ENCODE peak calls at places on chromosome 19, in five cellular contexts. One of them, this sample, is unnamed. For H3K79me2, the result is how much of the 10 kb centered on the place peaks cover.

GRCh38 chr19:18772620-18773587 is 18.2 kb downstream of the COMP start:
- DNase-seq in OCI-LY7: no peak
- DNase-seq in neural progenitor cell: no peak
- DNase-seq in HCT116: no peak
- DNase-seq in hepatocyte: no peak
- DNase-seq in this sample: no peak

GRCh38 chr19:8401981-8402411 is 11.1 kb upstream of the MARCHF2 start:
- DNase-seq in OCI-LY7: no peak
- DNase-seq in neural progenitor cell: no peak
- DNase-seq in HCT116: no peak
- DNase-seq in hepatocyte: no peak
- DNase-seq in this sample: no peak

GRCh38 chr19:7968796-7969559 is 25.5 kb upstream of the TIMM44 start:
- DNase-seq in OCI-LY7: no peak
- DNase-seq in neural progenitor cell: no peak
- DNase-seq in HCT116: no peak
- DNase-seq in hepatocyte: no peak
- DNase-seq in this sample: no peak

GRCh38 chr19:13094285-13094595 is 8.4 kb downstream of the LYL1 start:
- DNase-seq in OCI-LY7: no peak
- DNase-seq in neural progenitor cell: no peak
- DNase-seq in HCT116: no peak
- DNase-seq in hepatocyte: no peak
- DNase-seq in this sample: peak

GRCh38 chr19:54231077-54231931 is 8.5 kb upstream of the LILRB3 start:
- DNase-seq in OCI-LY7: peak
- DNase-seq in neural progenitor cell: peak
- DNase-seq in HCT116: peak
- DNase-seq in hepatocyte: peak
- DNase-seq in this sample: peak

GRCh38 chr19:13060964-13061927 is 41.4 kb downstream of the LYL1 start:
- DNase-seq in OCI-LY7: peak
- DNase-seq in neural progenitor cell: peak
- DNase-seq in HCT116: peak
- DNase-seq in hepatocyte: peak
- DNase-seq in this sample: peak

GRCh38 chr19:17254636-17255035 is 8.9 kb upstream of the NR2F6 start:
- DNase-seq in OCI-LY7: no peak
- DNase-seq in neural progenitor cell: no peak
- DNase-seq in HCT116: no peak
- DNase-seq in hepatocyte: no peak
- DNase-seq in this sample: no peak

GRCh38 chr19:53828531-53828930 is 4.4 kb upstream of the NLRP12 start:
- DNase-seq in OCI-LY7: no peak
- DNase-seq in neural progenitor cell: no peak
- DNase-seq in HCT116: no peak
- DNase-seq in hepatocyte: no peak
- DNase-seq in this sample: no peak

GRCh38 chr19:33248104-33248503 is 22.5 kb upstream of the SLC7A10 start:
- DNase-seq in OCI-LY7: no peak
- DNase-seq in neural progenitor cell: no peak
- DNase-seq in HCT116: no peak
- DNase-seq in hepatocyte: no peak
- DNase-seq in this sample: peak

GRCh38 chr19:42360787-42361544 is 29.1 kb downstream of the CNFN start:
- DNase-seq in OCI-LY7: peak
- DNase-seq in neural progenitor cell: peak
- DNase-seq in HCT116: no peak
- DNase-seq in hepatocyte: no peak
- DNase-seq in this sample: peak

GRCh38 chr19:3821857-3822364 is 35.7 kb upstream of the MATK start:
- DNase-seq in OCI-LY7: peak
- DNase-seq in neural progenitor cell: peak
- DNase-seq in HCT116: peak
- DNase-seq in hepatocyte: peak
- DNase-seq in this sample: peak

GRCh38 chr19:39408392-39409206 is 2.0 kb downstream of the ZFP36 start:
- DNase-seq in OCI-LY7: no peak
- DNase-seq in neural progenitor cell: peak
- DNase-seq in HCT116: peak
- DNase-seq in hepatocyte: peak
- DNase-seq in this sample: no peak

GRCh38 chr19:34365463-34366401 is 736 bp downstream of the GPI start:
- DNase-seq in OCI-LY7: peak
- DNase-seq in neural progenitor cell: peak
- DNase-seq in HCT116: no peak
- DNase-seq in hepatocyte: peak
- DNase-seq in this sample: peak

GRCh38 chr19:46218160-46218559 is 11.4 kb upstream of the IGFL1 start:
- DNase-seq in OCI-LY7: peak
- DNase-seq in neural progenitor cell: peak
- DNase-seq in HCT116: peak
- DNase-seq in hepatocyte: peak
- DNase-seq in this sample: no peak

GRCh38 chr19:53553865-53554791 is 16.2 kb downstream of the ZNF331 start:
- DNase-seq in OCI-LY7: no peak
- DNase-seq in neural progenitor cell: no peak
- DNase-seq in HCT116: no peak
- DNase-seq in hepatocyte: no peak
- DNase-seq in this sample: peak

GRCh38 chr19:55670280-55671053 is 4.6 kb upstream of the EPN1 start:
- DNase-seq in OCI-LY7: no peak
- DNase-seq in neural progenitor cell: peak
- DNase-seq in HCT116: no peak
- DNase-seq in hepatocyte: no peak
- DNase-seq in this sample: no peak

GRCh38 chr19:54133312-54133956 is 4.1 kb upstream of the CNOT3 start:
- DNase-seq in OCI-LY7: no peak
- DNase-seq in neural progenitor cell: peak
- DNase-seq in HCT116: peak
- DNase-seq in hepatocyte: peak
- DNase-seq in this sample: no peak

GRCh38 chr19:39428309-39429112 is 7.2 kb downstream of the RPS16 start:
- DNase-seq in OCI-LY7: no peak
- DNase-seq in neural progenitor cell: peak
- DNase-seq in HCT116: no peak
- DNase-seq in hepatocyte: peak
- DNase-seq in this sample: no peak

GRCh38 chr19:5966941-5967340 is 11.0 kb downstream of the RANBP3 start:
- DNase-seq in OCI-LY7: no peak
- DNase-seq in neural progenitor cell: no peak
- DNase-seq in HCT116: no peak
- DNase-seq in hepatocyte: no peak
- DNase-seq in this sample: no peak

GRCh38 chr19:41930926-41931592 is 2.8 kb upstream of the ERFL start:
- DNase-seq in OCI-LY7: peak
- DNase-seq in neural progenitor cell: peak
- DNase-seq in HCT116: no peak
- DNase-seq in hepatocyte: no peak
- DNase-seq in this sample: no peak

GRCh38 chr19:51689751-51690358 is 3.3 kb upstream of the SPACA6 start:
- DNase-seq in OCI-LY7: no peak
- DNase-seq in neural progenitor cell: peak
- DNase-seq in HCT116: no peak
- DNase-seq in hepatocyte: peak
- DNase-seq in this sample: peak

GRCh38 chr19:46571495-46571894 is 29.6 kb upstream of the CALM3 start:
- DNase-seq in OCI-LY7: peak
- DNase-seq in neural progenitor cell: peak
- DNase-seq in HCT116: peak
- DNase-seq in hepatocyte: peak
- DNase-seq in this sample: peak

GRCh38 chr19:31538879-31539278 is 189.6 kb upstream of the TSHZ3 start:
- DNase-seq in OCI-LY7: no peak
- DNase-seq in neural progenitor cell: no peak
- DNase-seq in HCT116: no peak
- DNase-seq in hepatocyte: no peak
- DNase-seq in this sample: no peak

GRCh38 chr19:22609630-22610029 is 24.5 kb upstream of the ZNF492 start:
- DNase-seq in OCI-LY7: no peak
- DNase-seq in neural progenitor cell: no peak
- DNase-seq in HCT116: no peak
- DNase-seq in hepatocyte: no peak
- DNase-seq in this sample: no peak

GRCh38 chr19:55112781-55113569 is 4.5 kb downstream of the PPP1R12C start:
- DNase-seq in OCI-LY7: peak
- DNase-seq in neural progenitor cell: no peak
- DNase-seq in HCT116: no peak
- DNase-seq in hepatocyte: peak
- DNase-seq in this sample: peak

GRCh38 chr19:42352216-42352892 is 26.9 kb downstream of the MEGF8 start:
- DNase-seq in OCI-LY7: no peak
- DNase-seq in neural progenitor cell: peak
- DNase-seq in HCT116: no peak
- DNase-seq in hepatocyte: no peak
- DNase-seq in this sample: peak

GRCh38 chr19:7176792-7177191 is 107.3 kb downstream of the ZNF557 start:
- DNase-seq in OCI-LY7: no peak
- DNase-seq in neural progenitor cell: no peak
- DNase-seq in HCT116: no peak
- DNase-seq in hepatocyte: no peak
- DNase-seq in this sample: no peak

GRCh38 chr19:31819837-31820236 is 470.6 kb upstream of the TSHZ3 start:
- DNase-seq in OCI-LY7: no peak
- DNase-seq in neural progenitor cell: no peak
- DNase-seq in HCT116: no peak
- DNase-seq in hepatocyte: no peak
- DNase-seq in this sample: no peak

GRCh38 chr19:3975637-3976087 is 4.8 kb upstream of the DAPK3 start:
- DNase-seq in OCI-LY7: no peak
- DNase-seq in neural progenitor cell: no peak
- DNase-seq in HCT116: no peak
- DNase-seq in hepatocyte: no peak
- DNase-seq in this sample: no peak

GRCh38 chr19:13401388-13401787 is 104.9 kb downstream of the CACNA1A start:
- DNase-seq in OCI-LY7: peak
- DNase-seq in neural progenitor cell: no peak
- DNase-seq in HCT116: peak
- DNase-seq in hepatocyte: no peak
- DNase-seq in this sample: no peak

GRCh38 chr19:32124585-32124984 is 220.8 kb upstream of the ZNF507 start:
- DNase-seq in OCI-LY7: no peak
- DNase-seq in neural progenitor cell: no peak
- DNase-seq in HCT116: no peak
- DNase-seq in hepatocyte: no peak
- DNase-seq in this sample: no peak

GRCh38 chr19:42596391-42597071 is 1.8 kb upstream of the CEACAM8 start:
- DNase-seq in OCI-LY7: peak
- DNase-seq in neural progenitor cell: peak
- DNase-seq in HCT116: no peak
- DNase-seq in hepatocyte: peak
- DNase-seq in this sample: peak

GRCh38 chr19:19711934-19712828 is 20.7 kb downstream of the ZNF14 start:
- DNase-seq in OCI-LY7: no peak
- DNase-seq in neural progenitor cell: no peak
- DNase-seq in HCT116: no peak
- DNase-seq in hepatocyte: no peak
- DNase-seq in this sample: no peak

GRCh38 chr19:3045885-3046603 is 16.3 kb downstream of the TLE5 start:
- DNase-seq in OCI-LY7: no peak
- DNase-seq in neural progenitor cell: peak
- DNase-seq in HCT116: no peak
- DNase-seq in hepatocyte: no peak
- DNase-seq in this sample: no peak

GRCh38 chr19:54436561-54437229 is 12.3 kb upstream of the LENG8 start:
- DNase-seq in OCI-LY7: no peak
- DNase-seq in neural progenitor cell: no peak
- DNase-seq in HCT116: no peak
- DNase-seq in hepatocyte: no peak
- DNase-seq in this sample: no peak

GRCh38 chr19:27777242-27777641 is 1435.7 kb downstream of the UQCRFS1 start:
- DNase-seq in OCI-LY7: no peak
- DNase-seq in neural progenitor cell: no peak
- DNase-seq in HCT116: no peak
- DNase-seq in hepatocyte: no peak
- DNase-seq in this sample: no peak
- H3K79me2 ChIP-seq in OCI-LY7: under half
- H3K79me2 ChIP-seq in neural progenitor cell: under half
- H3K79me2 ChIP-seq in HCT116: under half
- H3K79me2 ChIP-seq in hepatocyte: under half
- H3K79me2 ChIP-seq in this sample: under half

DNA sequence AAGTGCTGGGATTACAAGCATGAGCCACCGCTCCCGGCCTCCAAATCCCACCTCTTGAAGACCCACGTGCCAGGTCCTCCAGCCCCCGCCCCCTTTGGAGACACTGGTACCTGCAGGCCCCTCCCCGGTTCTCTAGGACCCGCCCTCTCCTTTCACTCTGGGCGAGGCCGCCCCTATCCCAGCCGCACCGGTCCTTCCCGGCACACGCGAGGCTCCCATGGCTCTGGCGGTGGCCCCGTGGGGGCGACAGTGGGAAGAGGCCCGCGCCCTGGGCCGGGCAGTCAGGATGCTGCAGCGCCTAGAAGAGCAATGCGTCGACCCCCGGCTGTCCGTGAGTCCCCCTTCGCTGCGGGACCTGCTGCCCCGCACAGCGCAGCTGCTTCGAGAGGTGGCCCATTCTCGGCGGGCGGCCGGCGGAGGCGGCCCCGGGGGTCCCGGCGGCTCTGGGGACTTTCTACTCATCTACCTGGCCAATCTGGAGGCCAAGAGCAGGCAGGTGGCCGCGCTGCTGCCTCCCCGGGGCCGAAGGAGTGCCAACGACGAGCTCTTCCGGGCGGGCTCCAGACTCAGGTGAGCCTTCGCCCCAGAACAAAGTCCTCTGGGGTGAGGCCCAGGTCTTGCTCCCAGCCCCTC is at the start of gene CBLC:
- DNase-seq in OCI-LY7: no peak
- DNase-seq in neural progenitor cell: peak
- DNase-seq in HCT116: peak
- DNase-seq in hepatocyte: peak
- DNase-seq in this sample: peak
- H3K27ac ChIP-seq in OCI-LY7: no peak
- H3K27ac ChIP-seq in neural progenitor cell: no peak
- H3K27ac ChIP-seq in HCT116: peak
- H3K27ac ChIP-seq in hepatocyte: peak
- H3K27ac ChIP-seq in this sample: no peak

DNA sequence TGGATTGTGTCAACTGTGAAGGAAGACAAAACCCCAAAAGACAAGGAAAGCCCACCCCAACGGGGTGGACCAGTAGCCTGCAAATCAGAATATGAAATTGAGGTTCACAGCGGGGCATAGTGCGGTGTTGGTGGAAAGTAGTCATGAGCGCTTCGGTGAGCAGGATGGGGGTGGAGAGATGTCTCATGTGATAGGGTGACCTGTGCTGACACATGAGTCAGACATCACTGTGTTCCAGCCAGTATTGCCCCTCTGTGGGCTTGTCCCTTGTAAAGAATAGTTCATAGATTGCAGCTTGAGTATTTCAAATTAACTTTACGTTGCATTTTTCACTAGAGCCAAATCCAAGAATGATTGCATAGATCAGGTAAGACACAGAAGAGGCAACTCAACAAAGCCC is 7.3 kb downstream of the ZNF69 start:
- DNase-seq in OCI-LY7: no peak
- DNase-seq in neural progenitor cell: no peak
- DNase-seq in HCT116: no peak
- DNase-seq in hepatocyte: no peak
- DNase-seq in this sample: no peak
- H3K79me2 ChIP-seq in OCI-LY7: under half
- H3K79me2 ChIP-seq in neural progenitor cell: half or more
- H3K79me2 ChIP-seq in HCT116: under half
- H3K79me2 ChIP-seq in hepatocyte: half or more
- H3K79me2 ChIP-seq in this sample: under half

GRCh38 chr19:16085115-16085514 is 8.8 kb downstream of the TPM4 start:
- DNase-seq in OCI-LY7: no peak
- DNase-seq in neural progenitor cell: no peak
- DNase-seq in HCT116: no peak
- DNase-seq in hepatocyte: no peak
- DNase-seq in this sample: no peak
- H3K27ac ChIP-seq in OCI-LY7: no peak
- H3K27ac ChIP-seq in neural progenitor cell: no peak
- H3K27ac ChIP-seq in HCT116: no peak
- H3K27ac ChIP-seq in hepatocyte: no peak
- H3K27ac ChIP-seq in this sample: peak

This sample was measured in SK-N-SH.